ENCODE peak calls at places on chromosomes 7 and 10, in ten cellular contexts. O, U, Z, Q, T, C, D, V, F and I are unnamed samples.

GRCh38 chr7:110762514-110762913 is 328.4 kb upstream of the LRRN3 start:
- DNase-seq in O (no peak), U (no peak), Z (no peak), Q (no peak), T (no peak), C (no peak), D (no peak), V (no peak), F (no peak), I (no peak)

GRCh38 chr7:602341-603141 is 82.9 kb upstream of the PDGFA start:
- DNase-seq in O (no peak), U (no peak), Z (no peak), Q (no peak), T (no peak), C (no peak), D (no peak), V (peak; percentile 11), F (no peak), I (no peak)

GRCh38 chr10:130076681-130077080 is 33.9 kb downstream of the C10orf143 start:
- DNase-seq in O (no peak), U (no peak), Z (no peak), Q (no peak), T (no peak), C (no peak), D (no peak), V (no peak), F (no peak), I (no peak)

GRCh38 chr7:28840515-28841125 is 117.5 kb downstream of the TRIL start:
- DNase-seq in O (no peak), U (peak; percentile 37), Z (no peak), Q (no peak), T (no peak), C (no peak), D (peak; percentile 23), V (no peak), F (no peak), I (no peak)

GRCh38 chr10:119483001-119483400 is 59.5 kb downstream of the RGS10 start:
- DNase-seq in O (no peak), U (no peak), Z (no peak), Q (no peak), T (no peak), C (no peak), D (no peak), V (no peak), F (no peak), I (no peak)

GRCh38 chr10:86363833-86364511 is 2.6 kb downstream of the GRID1 start:
- DNase-seq in O (no peak), U (no peak), Z (no peak), Q (no peak), T (no peak), C (no peak), D (no peak), V (no peak), F (no peak), I (no peak)

GRCh38 chr7:45661302-45661995 is 87.3 kb downstream of the ADCY1 start:
- DNase-seq in O (no peak), U (no peak), Z (no peak), Q (no peak), T (no peak), C (no peak), D (no peak), V (no peak), F (no peak), I (no peak)

GRCh38 chr7:139993592-139993991 is 69.2 kb downstream of the PARP12 start:
- DNase-seq in O (no peak), U (no peak), Z (no peak), Q (no peak), T (no peak), C (no peak), D (no peak), V (no peak), F (no peak), I (no peak)

GRCh38 chr10:72340510-72340895 is 14.2 kb downstream of the DNAJB12 start:
- DNase-seq in O (peak; percentile 48), U (peak; percentile 85), Z (peak; percentile 55), Q (no peak), T (peak; percentile 66), C (no peak), D (peak; percentile 56), V (no peak), F (peak; percentile 37), I (peak; percentile 73)

GRCh38 chr7:4246536-4246935 is 435.6 kb upstream of the FOXK1 start:
- DNase-seq in O (no peak), U (no peak), Z (no peak), Q (no peak), T (no peak), C (no peak), D (no peak), V (no peak), F (no peak), I (no peak)

GRCh38 chr7:155644178-155644970 is at the start of gene RBM33:
- DNase-seq in O (peak; percentile 71), U (peak; percentile 91), Z (peak; percentile 67), Q (peak; percentile 49), T (peak; percentile 68), C (peak; percentile 81), D (peak; percentile 90), V (peak; percentile 40), F (peak; percentile 81), I (peak; percentile 82)

GRCh38 chr10:5711637-5712036 is 27.0 kb downstream of the TASOR2 start:
- DNase-seq in O (no peak), U (no peak), Z (no peak), Q (no peak), T (no peak), C (no peak), D (no peak), V (no peak), F (no peak), I (no peak)

GRCh38 chr10:91596821-91597396 is 36.0 kb downstream of the PPP1R3C start:
- DNase-seq in O (no peak), U (no peak), Z (no peak), Q (no peak), T (no peak), C (no peak), D (no peak), V (no peak), F (no peak), I (no peak)

GRCh38 chr10:99235469-99235871 is at the start of gene HPSE2:
- DNase-seq in O (no peak), U (peak; percentile 29), Z (no peak), Q (no peak), T (no peak), C (no peak), D (no peak), V (no peak), F (no peak), I (no peak)

GRCh38 chr10:4834896-4835405 is 8.9 kb downstream of the AKR1E2 start:
- DNase-seq in O (no peak), U (no peak), Z (no peak), Q (no peak), T (no peak), C (no peak), D (no peak), V (no peak), F (no peak), I (no peak)

GRCh38 chr10:28806481-28806880 is 129.2 kb downstream of the BAMBI start:
- DNase-seq in O (no peak), U (no peak), Z (no peak), Q (no peak), T (no peak), C (no peak), D (no peak), V (no peak), F (no peak), I (no peak)

GRCh38 chr10:93406367-93407145 is 75.6 kb downstream of the MYOF start:
- DNase-seq in O (no peak), U (peak; percentile 35), Z (no peak), Q (no peak), T (no peak), C (no peak), D (no peak), V (no peak), F (no peak), I (no peak)

GRCh38 chr10:22992075-22992474 is 64.2 kb downstream of the ARMC3 start:
- DNase-seq in O (no peak), U (no peak), Z (no peak), Q (no peak), T (no peak), C (no peak), D (no peak), V (no peak), F (no peak), I (no peak)